ENCODE peak calls at places on chromosome 6, in five cellular contexts. N is naive thymus-derived CD4-positive, alpha-beta T cell; F is cardiac muscle cell; H is heart right ventricle; S is fibroblast of lung. M is an unnamed sample. For H3K36me3, the result is how much of the 10 kb centered on the place peaks cover.

GRCh38 chr6:166802437-166802836 is 153.9 kb downstream of the RNASET2 start:
- DNase-seq in H (no peak), S (no peak), F (no peak), N (no peak), M (no peak)

GRCh38 chr6:113848280-113848679 is 8.9 kb upstream of the MARCKS start:
- DNase-seq in H (no peak), F (no peak), S (no peak), N (no peak), M (no peak)

GRCh38 chr6:41947581-41948220 is 6.1 kb upstream of the CCND3 start:
- DNase-seq in F (no peak), S (no peak), H (no peak), N (no peak), M (no peak)

GRCh38 chr6:73565767-73566485 is 45.1 kb upstream of the EEF1A1 start:
- DNase-seq in F (peak), N (no peak), S (no peak), H (no peak), M (no peak)

GRCh38 chr6:122697458-122697857 is 82.1 kb upstream of the FABP7 start:
- DNase-seq in N (no peak), F (no peak), S (no peak), H (no peak), M (no peak)

GRCh38 chr6:123777554-123777953 is 26.1 kb upstream of the NKAIN2 start:
- DNase-seq in H (no peak), S (peak), F (no peak), N (no peak), M (no peak)

GRCh38 chr6:136326038-136326561 is 36.5 kb upstream of the BCLAF1 start:
- DNase-seq in H (no peak), F (peak), S (peak), N (no peak), M (no peak)

GRCh38 chr6:75217203-75217602 is 11.3 kb upstream of the COL12A1 start:
- DNase-seq in S (peak), N (no peak), F (no peak), H (peak), M (no peak)

GRCh38 chr6:149060985-149061760 is 256.3 kb upstream of the TAB2 start:
- DNase-seq in N (no peak), H (peak), F (no peak), S (peak), M (no peak)

GRCh38 chr6:145904878-145905277 is 59.3 kb downstream of the SHPRH start:
- DNase-seq in F (no peak), H (no peak), S (no peak), N (no peak), M (no peak)

GRCh38 chr6:14129572-14129971 is 12.0 kb downstream of the CD83 start:
- DNase-seq in H (peak), S (peak), F (peak), N (no peak), M (no peak)

GRCh38 chr6:156256161-156256560 is 521.0 kb upstream of the ARID1B start:
- DNase-seq in N (no peak), F (no peak), H (no peak), S (no peak), M (no peak)

GRCh38 chr6:41181566-41181965 is 18.6 kb upstream of the TREM2 start:
- DNase-seq in S (no peak), N (no peak), F (no peak), H (no peak), M (no peak)

GRCh38 chr6:41570270-41570615 is 24.1 kb downstream of the FOXP4 start:
- DNase-seq in H (no peak), F (peak), N (no peak), S (no peak), M (no peak)

GRCh38 chr6:18585032-18585573 is 198.0 kb downstream of the RNF144B start:
- DNase-seq in N (no peak), H (peak), S (peak), F (peak), M (no peak)

GRCh38 chr6:57265755-57266221 is 43.7 kb upstream of the RAB23 start:
- DNase-seq in S (peak), N (no peak), F (no peak), H (no peak), M (no peak)

GRCh38 chr6:36441307-36441894 is 1.3 kb downstream of the PXT1 start:
- DNase-seq in N (peak), S (peak), F (peak), H (peak), M (peak)

GRCh38 chr6:17242087-17242486 is 39.1 kb upstream of the RBM24 start:
- DNase-seq in S (no peak), F (no peak), N (no peak), H (no peak), M (no peak)

DNA sequence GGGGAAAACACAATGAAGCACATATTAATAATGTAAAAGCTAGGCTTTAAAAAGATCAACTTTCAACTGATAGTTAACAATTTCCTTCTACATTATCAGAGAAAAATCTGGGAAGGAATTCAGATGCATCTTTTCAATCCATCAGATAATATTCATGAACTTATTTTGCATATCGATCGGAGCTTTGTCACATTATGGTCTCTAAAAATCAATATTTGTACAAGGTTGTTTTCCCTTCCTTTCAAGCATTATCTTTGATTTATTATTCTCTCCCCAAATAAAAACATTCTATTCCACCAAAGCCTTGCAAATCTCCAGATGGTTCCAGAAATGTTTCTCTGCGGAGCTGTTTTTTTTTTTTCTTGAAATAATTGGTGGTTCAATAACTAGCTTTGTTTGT is 101.9 kb downstream of the GPR63 start:
- DNase-seq in S (no peak), H (no peak), N (no peak), F (no peak), M (no peak)
- H3K27ac ChIP-seq in S (no peak), H (no peak), N (no peak), F (no peak), M (no peak)

GRCh38 chr6:43784049-43784855 is 14.2 kb downstream of the VEGFA start:
- DNase-seq in H (no peak), N (no peak), F (no peak), S (no peak), M (no peak)
- H3K36me3 ChIP-seq in H (half or more), N (under half), F (half or more), S (under half), M (under half)

DNA sequence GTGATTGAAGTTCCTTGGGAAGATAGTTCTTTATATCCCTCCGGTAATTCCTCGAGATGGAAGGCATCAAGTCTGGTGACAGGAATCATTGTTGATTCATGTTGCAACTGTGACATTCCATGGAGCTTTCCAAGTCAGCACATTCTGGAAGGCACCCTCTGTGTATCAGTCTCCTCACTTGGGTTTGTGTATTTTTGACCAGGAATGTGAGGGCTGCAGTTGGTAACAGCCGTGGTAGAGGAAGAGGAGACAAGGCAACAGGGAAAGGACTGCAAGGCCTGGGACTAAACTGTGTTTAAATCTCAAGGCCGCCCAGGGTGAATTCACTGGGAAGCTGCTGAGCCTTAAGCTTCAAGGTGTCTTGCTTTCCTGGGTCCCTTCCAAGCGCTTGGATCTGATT is 99.0 kb downstream of the CLIC5 start:
- DNase-seq in S (no peak), N (no peak), F (no peak), H (no peak), M (no peak)
- H3K4me3 ChIP-seq in S (no peak), N (no peak), F (no peak), H (no peak), M (no peak)

DNA sequence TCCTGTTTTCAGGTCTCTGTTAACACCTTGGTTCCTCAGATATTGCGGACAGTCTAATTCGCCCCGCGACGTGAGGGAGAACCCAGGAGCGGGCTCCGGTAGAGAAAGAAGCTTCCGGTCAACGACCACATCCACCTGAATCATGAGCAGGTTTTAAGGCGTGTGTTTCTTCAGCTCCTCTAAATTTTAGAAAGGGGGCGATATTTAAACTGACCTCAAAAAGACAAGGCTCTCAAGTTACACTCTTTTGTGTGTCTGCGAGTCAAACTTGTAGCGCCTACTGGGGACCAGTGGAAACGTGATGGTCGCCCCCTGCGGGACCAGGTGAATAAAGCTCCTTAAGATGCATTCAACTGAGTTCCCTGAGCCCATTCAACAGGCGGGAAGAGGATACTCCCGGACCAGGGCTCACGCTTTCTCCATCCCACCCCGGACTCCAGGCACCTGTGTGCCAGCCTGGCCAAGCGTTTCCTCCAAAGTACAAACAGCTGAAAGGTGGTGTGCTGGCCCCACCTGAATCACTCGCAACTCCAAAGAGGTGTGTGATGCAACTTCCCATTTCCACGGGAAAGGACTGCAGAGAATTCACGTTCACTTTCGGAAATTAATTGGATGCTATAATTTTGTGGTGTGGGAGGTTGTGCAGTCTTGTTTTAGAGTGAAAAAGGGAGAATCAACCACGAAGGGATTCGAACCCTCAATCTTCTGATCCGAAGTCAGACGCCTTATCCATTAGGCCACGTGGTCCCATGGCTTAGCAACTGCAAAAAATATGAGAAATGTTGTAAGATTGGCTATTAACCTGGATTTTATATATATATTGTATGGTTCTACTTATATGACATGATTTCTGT is 17.0 kb downstream of the GPX5 start:
- DNase-seq in S (peak), H (no peak), N (peak), F (peak), M (peak)
- H3K27ac ChIP-seq in S (no peak), H (no peak), N (no peak), F (peak), M (no peak)

GRCh38 chr6:106547556-106547955 is 81.7 kb downstream of the RTN4IP1 start:
- DNase-seq in S (no peak), F (no peak), H (no peak), N (no peak), M (no peak)
- H3K36me3 ChIP-seq in S (under half), F (under half), H (under half), N (under half), M (half or more)

GRCh38 chr6:66992660-66993059 is 1285.6 kb upstream of the EYS start:
- DNase-seq in S (no peak), N (no peak), F (no peak), H (no peak), M (no peak)
- H3K4me3 ChIP-seq in S (peak), N (no peak), F (no peak), H (no peak), M (no peak)

DNA sequence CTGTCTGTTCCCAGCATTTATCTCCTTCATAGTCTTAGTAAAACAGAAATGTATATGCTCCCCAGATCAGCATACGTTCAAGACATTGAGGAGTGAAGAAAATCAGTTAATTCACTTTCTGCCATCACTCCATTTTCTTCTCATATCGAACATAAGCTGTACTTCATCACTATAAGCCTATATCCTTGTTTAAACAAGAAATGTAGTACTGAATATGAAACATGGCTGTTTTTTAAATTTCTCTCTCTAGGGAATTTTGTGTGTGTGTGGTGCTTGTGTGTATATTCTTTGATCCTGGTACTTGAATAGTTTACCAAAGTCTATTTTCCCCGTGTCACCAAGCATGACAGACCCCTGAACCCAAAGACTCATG is 107.1 kb downstream of the HFE start:
- DNase-seq in F (no peak), S (no peak), N (no peak), H (no peak), M (no peak)
- H3K27ac ChIP-seq in F (peak), S (no peak), N (peak), H (peak), M (peak)

DNA sequence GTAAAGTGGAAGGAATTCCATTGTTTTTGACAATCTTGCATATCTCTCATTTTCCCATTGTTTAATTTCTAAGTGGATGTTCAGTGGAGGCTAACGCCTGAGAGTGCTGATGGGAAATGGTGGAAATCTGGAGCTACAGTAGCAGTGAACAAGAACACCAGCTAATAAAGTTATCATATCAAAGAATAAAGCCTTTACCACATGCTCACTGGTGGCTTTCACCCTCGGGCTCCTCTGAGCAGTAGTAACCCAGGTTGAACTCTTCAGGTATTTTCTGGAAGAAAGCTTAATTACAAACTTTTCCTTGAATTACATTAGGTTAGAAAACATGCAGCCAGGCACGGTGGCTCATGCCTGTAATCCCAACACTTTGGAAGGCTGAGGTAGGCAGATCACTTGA is 10.4 kb upstream of the ACAT2 start:
- DNase-seq in S (no peak), N (no peak), H (no peak), F (no peak), M (no peak)
- H3K36me3 ChIP-seq in S (under half), N (half or more), H (half or more), F (half or more), M (half or more)

GRCh38 chr6:72182337-72183246 is 296.2 kb downstream of the RIMS1 start:
- DNase-seq in S (peak), F (peak), H (no peak), N (no peak), M (no peak)
- H3K4me3 ChIP-seq in S (peak), F (peak), H (peak), N (no peak), M (no peak)